ENCODE peak calls at places on chromosome 19, in nine cellular contexts. Y is lung; F is cardiac fibroblast; T is activated CD8-positive, alpha-beta T cell treated with anti-CD3 and anti-CD28 coated beads for 36 hours; U is thoracic aorta; R is retinal pigment epithelial cell; E is choroid plexus epithelial cell; S is foreskin fibroblast; A is CD4-positive, alpha-beta T cell. V is an unnamed sample.

GRCh38 chr19:13396256-13397080 is 109.8 kb downstream of the CACNA1A start:
- DNase-seq in Y (peak; percentile 42), F (peak; percentile 88), T (peak; percentile 19), U (no peak), R (peak; percentile 50), E (peak; percentile 41), S (peak; percentile 90), A (no peak), V (peak; percentile 16)

GRCh38 chr19:14145381-14145780 is 9.0 kb upstream of the ASF1B start:
- DNase-seq in Y (no peak), F (no peak), T (no peak), U (no peak), R (no peak), E (no peak), S (no peak), A (no peak), V (no peak)

GRCh38 chr19:20271215-20271926 is 104.4 kb downstream of the ZNF486 start:
- DNase-seq in Y (no peak), F (no peak), T (no peak), U (no peak), R (no peak), E (no peak), S (no peak), A (no peak), V (no peak)

GRCh38 chr19:3132971-3133792 is 2.7 kb upstream of the GNA15 start:
- DNase-seq in Y (no peak), F (no peak), T (peak; percentile 96), U (no peak), R (no peak), E (peak; percentile 85), S (peak; percentile 85), A (peak; percentile 48), V (no peak)

GRCh38 chr19:51586103-51586728 is 15.1 kb downstream of the ZNF175 start:
- DNase-seq in Y (no peak), F (no peak), T (no peak), U (no peak), R (no peak), E (no peak), S (no peak), A (no peak), V (no peak)

GRCh38 chr19:31574251-31574973 is 225.2 kb upstream of the TSHZ3 start:
- DNase-seq in Y (no peak), F (no peak), T (no peak), U (no peak), R (no peak), E (no peak), S (no peak), A (no peak), V (no peak)

GRCh38 chr19:13795595-13796300 is 505 bp downstream of the ZSWIM4 start:
- DNase-seq in Y (no peak), F (no peak), T (peak; percentile 24), U (no peak), R (no peak), E (peak; percentile 30), S (peak; percentile 32), A (no peak), V (peak; percentile 40)

GRCh38 chr19:49689133-49690072 is at the start of gene ADM5:
- DNase-seq in Y (no peak), F (no peak), T (peak; percentile 58), U (no peak), R (no peak), E (no peak), S (peak; percentile 62), A (no peak), V (no peak)

GRCh38 chr19:40363128-40363527 is 14.6 kb downstream of the PLD3 start:
- DNase-seq in Y (no peak), F (peak; percentile 30), T (no peak), U (no peak), R (no peak), E (peak; percentile 60), S (no peak), A (no peak), V (no peak)

GRCh38 chr19:45730389-45731288 is at the start of gene FBXO46:
- DNase-seq in Y (peak; percentile 98), F (peak; percentile 100), T (peak; percentile 98), U (peak; percentile 94), R (peak; percentile 94), E (peak; percentile 99), S (peak; percentile 99), A (peak; percentile 83), V (peak; percentile 97)
- TF ChIP-seq CTCF in Y (no peak), F (no peak), T (no peak), U (no peak), R (peak; percentile 35), E (peak; percentile 43), S (no peak), A (no peak), V (no peak)

GRCh38 chr19:1590641-1591397 is 1.8 kb downstream of the MBD3 start:
- DNase-seq in Y (no peak), F (peak; percentile 37), T (peak; percentile 63), U (no peak), R (no peak), E (peak; percentile 40), S (peak; percentile 57), A (no peak), V (peak; percentile 43)
- TF ChIP-seq CTCF in Y (no peak), F (peak; percentile 58), T (no peak), U (no peak), R (peak; percentile 59), E (peak; percentile 57), S (peak; percentile 25), A (no peak), V (no peak)

GRCh38 chr19:11378319-11379189 is 4.1 kb downstream of the SWSAP1 start:
- DNase-seq in Y (no peak), F (peak; percentile 48), T (peak; percentile 44), U (no peak), R (no peak), E (peak; percentile 57), S (peak; percentile 89), A (no peak), V (peak; percentile 45)
- TF ChIP-seq CTCF in Y (peak; percentile 12), F (peak; percentile 42), T (peak; percentile 68), U (peak; percentile 42), R (peak; percentile 77), E (peak; percentile 75), S (peak; percentile 51), A (no peak), V (no peak)

GRCh38 chr19:36939153-36939552 is 23.0 kb downstream of the ZNF568 start:
- DNase-seq in Y (no peak), F (no peak), T (no peak), U (no peak), R (no peak), E (peak; percentile 21), S (no peak), A (no peak), V (no peak)
- TF ChIP-seq CTCF in Y (no peak), F (no peak), T (no peak), U (no peak), R (no peak), E (peak; percentile 34), S (no peak), A (no peak), V (no peak)

DNA sequence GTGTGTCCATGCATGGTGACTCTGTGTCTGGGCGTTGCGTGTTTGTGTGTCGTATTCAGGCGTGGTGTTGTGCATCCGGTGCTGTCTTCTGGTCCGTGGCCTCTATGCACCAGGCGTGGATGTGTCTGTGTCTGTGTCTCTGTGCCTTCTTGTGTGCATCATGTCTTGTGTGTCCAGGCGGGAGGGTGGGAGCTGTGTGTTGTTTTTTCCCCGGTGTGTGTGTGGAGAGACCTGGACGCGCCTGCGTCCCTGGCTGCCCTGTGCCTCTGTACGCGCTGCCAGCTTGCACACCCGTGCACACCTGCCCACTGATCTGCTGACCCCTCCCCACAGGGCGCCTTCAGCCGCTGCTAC is 1.1 kb downstream of the PLK5 start:
- DNase-seq in Y (no peak), F (no peak), T (no peak), U (no peak), R (no peak), E (no peak), S (no peak), A (no peak), V (no peak)
- TF ChIP-seq CTCF in Y (no peak), F (no peak), T (no peak), U (no peak), R (no peak), E (no peak), S (no peak), A (no peak), V (no peak)

DNA sequence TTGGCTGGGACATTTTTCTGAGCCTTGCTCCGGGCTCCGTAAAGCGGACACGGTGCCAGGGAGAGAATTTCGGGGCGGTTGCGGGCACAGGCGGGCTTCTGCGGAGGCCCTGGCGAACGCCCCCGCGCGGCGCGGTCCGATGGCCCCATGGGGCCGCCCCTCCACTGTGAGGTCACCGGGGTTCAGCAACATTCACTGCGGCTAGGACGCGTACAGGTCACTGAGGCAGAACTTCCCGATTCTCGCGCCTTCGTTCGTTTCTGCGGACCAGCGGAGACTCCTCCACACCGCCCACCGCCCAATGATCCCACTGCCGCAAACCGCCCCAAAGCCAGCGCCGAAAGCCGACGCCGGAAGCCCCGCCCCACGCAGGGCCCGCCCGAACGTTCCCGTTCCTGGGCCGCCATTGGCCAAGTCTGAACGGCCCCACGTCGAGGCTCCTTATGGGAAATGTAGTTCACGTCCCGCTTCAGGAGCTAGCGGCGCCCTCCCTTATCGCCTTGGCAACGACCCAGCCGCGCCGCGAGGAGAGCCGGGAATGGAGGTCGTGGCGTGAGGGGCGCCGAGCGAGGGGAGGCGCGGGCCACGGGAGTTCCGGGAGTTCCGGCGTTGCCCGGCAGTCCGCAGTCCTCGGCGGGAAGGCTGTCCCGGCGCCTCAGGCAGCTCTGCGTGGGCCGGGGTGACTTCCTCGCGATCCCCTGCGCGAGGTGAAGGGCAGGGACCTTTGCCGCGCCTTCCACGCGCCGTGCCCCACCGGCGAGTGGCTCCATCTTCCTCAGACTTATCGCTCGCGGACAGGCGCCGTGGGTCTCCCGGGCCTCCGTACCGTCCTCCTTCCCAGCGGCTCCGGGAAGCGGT is at the start of gene ZNF584:
- DNase-seq in Y (peak; percentile 96), F (peak; percentile 96), T (peak; percentile 97), U (peak; percentile 79), R (peak; percentile 74), E (peak; percentile 95), S (peak; percentile 98), A (peak; percentile 85), V (peak; percentile 97)
- TF ChIP-seq CTCF in Y (no peak), F (peak; percentile 4), T (no peak), U (no peak), R (peak; percentile 13), E (no peak), S (peak; percentile 12), A (no peak), V (no peak)

GRCh38 chr19:4495471-4495870 is 22.8 kb downstream of the PLIN4 start:
- DNase-seq in Y (no peak), F (no peak), T (no peak), U (no peak), R (no peak), E (no peak), S (no peak), A (no peak), V (peak; percentile 12)
- TF ChIP-seq CTCF in Y (no peak), F (no peak), T (no peak), U (no peak), R (peak; percentile 12), E (peak; percentile 20), S (no peak), A (no peak), V (no peak)

DNA sequence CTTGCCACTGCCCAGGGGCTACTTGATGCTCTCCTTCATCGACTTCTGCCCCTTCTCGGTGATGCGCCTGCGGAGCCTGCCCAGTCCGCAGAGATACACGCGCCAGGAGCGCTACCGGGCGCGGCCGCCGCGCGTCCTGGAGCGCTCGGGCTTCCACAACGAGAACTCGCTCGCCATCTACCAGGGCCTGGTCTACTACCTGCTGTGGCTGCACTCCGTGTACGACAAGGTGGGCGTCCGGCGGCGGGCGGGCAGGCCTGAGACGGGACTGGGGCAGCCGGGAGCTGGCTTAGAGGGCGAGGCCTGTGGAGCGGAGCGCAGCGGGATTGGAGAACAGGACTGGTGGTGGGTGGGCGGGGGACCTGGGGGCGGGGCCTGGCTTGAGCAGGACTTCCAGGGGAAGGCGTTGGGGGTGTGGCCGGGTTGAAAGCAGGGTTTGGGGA is 12.7 kb upstream of the PSMD8 start:
- DNase-seq in Y (peak; percentile 79), F (peak; percentile 71), T (peak; percentile 76), U (no peak), R (peak; percentile 38), E (peak; percentile 75), S (peak; percentile 84), A (peak; percentile 25), V (peak; percentile 88)
- TF ChIP-seq CTCF in Y (no peak), F (peak; percentile 35), T (peak; percentile 26), U (peak; percentile 53), R (peak; percentile 11), E (peak; percentile 19), S (peak; percentile 2), A (no peak), V (peak; percentile 27)